ENCODE peak calls at places on chromosomes 2 and 18, in seven cellular contexts. F is hippocampal formation, R is glutamatergic neuron, P is pancreas, A is GM13977, C is T-cell, U is spleen. Y is an unnamed sample.

GRCh38 chr2:205675861-205676516 is 6.3 kb upstream of the NRP2 start:
- DNase-seq in F (no peak), R (no peak), P (no peak), A (no peak), C (no peak), U (no peak), Y (peak)

GRCh38 chr2:191061381-191061982 is 47.5 kb upstream of the STAT1 start:
- DNase-seq in F (no peak), R (no peak), P (no peak), A (no peak), C (peak), U (no peak), Y (no peak)

GRCh38 chr18:75127143-75128021 is 81.6 kb downstream of the PTGR3 start:
- DNase-seq in F (no peak), R (no peak), P (no peak), A (no peak), C (no peak), U (peak), Y (no peak)

GRCh38 chr2:148244593-148245292 is 223.9 kb downstream of the MBD5 start:
- DNase-seq in F (no peak), R (no peak), P (no peak), A (no peak), C (no peak), U (no peak), Y (peak)

GRCh38 chr2:45330113-45330512 is 281.0 kb downstream of the SRBD1 start:
- DNase-seq in F (no peak), R (no peak), P (no peak), A (no peak), C (no peak), U (no peak), Y (no peak)

GRCh38 chr2:234135750-234136221 is 85.3 kb downstream of the SPP2 start:
- DNase-seq in F (peak), R (peak), P (peak), A (peak), C (peak), U (peak), Y (peak)

GRCh38 chr2:197167608-197168287 is 142.8 kb downstream of the ANKRD44 start:
- DNase-seq in F (no peak), R (no peak), P (no peak), A (no peak), C (no peak), U (no peak), Y (no peak)

GRCh38 chr2:222797308-222797707 is 63.5 kb upstream of the ACSL3 start:
- DNase-seq in F (no peak), R (no peak), P (no peak), A (no peak), C (no peak), U (no peak), Y (peak)

GRCh38 chr2:219444566-219445091 is 10.0 kb downstream of the SPEG start:
- DNase-seq in F (no peak), R (no peak), P (no peak), A (no peak), C (no peak), U (peak), Y (no peak)

GRCh38 chr2:215454519-215454918 is 18.7 kb upstream of the FN1 start:
- DNase-seq in F (no peak), R (no peak), P (no peak), A (peak), C (no peak), U (no peak), Y (peak)

Y was measured in choroid plexus epithelial cell.